ENCODE peak calls at places on chromosomes 2 and 18, in ten cellular contexts. One of them, this sample, is unnamed. For H3K4me1, the result is how much of the 10 kb centered on the place peaks cover.

GRCh38 chr18:77654302-77654701 is 404.7 kb downstream of the GALR1 start:
- DNase-seq in PC-3: no peak
- DNase-seq in heart left ventricle: no peak
- DNase-seq in OCI-LY7: no peak
- DNase-seq in upper lobe of left lung: no peak
- DNase-seq in colonic mucosa: no peak
- DNase-seq in IMR-90: no peak
- DNase-seq in suprapubic skin: no peak
- DNase-seq in thyroid gland: no peak
- DNase-seq in ovary: no peak
- DNase-seq in this sample: no peak

GRCh38 chr2:159201321-159202063 is 85.0 kb downstream of the WDSUB1 start:
- DNase-seq in heart left ventricle: no peak
- DNase-seq in OCI-LY7: no peak
- DNase-seq in upper lobe of left lung: no peak
- DNase-seq in colonic mucosa: no peak
- DNase-seq in PC-3: no peak
- DNase-seq in suprapubic skin: no peak
- DNase-seq in ovary: no peak
- DNase-seq in thyroid gland: no peak
- DNase-seq in IMR-90: peak
- DNase-seq in this sample: no peak

GRCh38 chr2:201280191-201281040 is 20.1 kb downstream of the CASP8 start:
- DNase-seq in OCI-LY7: no peak
- DNase-seq in upper lobe of left lung: no peak
- DNase-seq in ovary: no peak
- DNase-seq in heart left ventricle: no peak
- DNase-seq in suprapubic skin: no peak
- DNase-seq in thyroid gland: no peak
- DNase-seq in IMR-90: no peak
- DNase-seq in PC-3: no peak
- DNase-seq in colonic mucosa: no peak
- DNase-seq in this sample: no peak

GRCh38 chr2:81250270-81250669 is 945.7 kb upstream of the LRRTM1 start:
- DNase-seq in PC-3: no peak
- DNase-seq in suprapubic skin: no peak
- DNase-seq in OCI-LY7: no peak
- DNase-seq in heart left ventricle: no peak
- DNase-seq in ovary: no peak
- DNase-seq in upper lobe of left lung: no peak
- DNase-seq in IMR-90: no peak
- DNase-seq in thyroid gland: no peak
- DNase-seq in colonic mucosa: no peak
- DNase-seq in this sample: no peak

GRCh38 chr2:225895126-225895525 is 495.6 kb downstream of the NYAP2 start:
- DNase-seq in upper lobe of left lung: no peak
- DNase-seq in IMR-90: peak
- DNase-seq in PC-3: peak
- DNase-seq in colonic mucosa: no peak
- DNase-seq in OCI-LY7: no peak
- DNase-seq in ovary: no peak
- DNase-seq in suprapubic skin: no peak
- DNase-seq in heart left ventricle: no peak
- DNase-seq in thyroid gland: no peak
- DNase-seq in this sample: no peak

GRCh38 chr2:211329421-211329820 is 773.0 kb downstream of the CPS1 start:
- DNase-seq in OCI-LY7: no peak
- DNase-seq in upper lobe of left lung: no peak
- DNase-seq in suprapubic skin: no peak
- DNase-seq in thyroid gland: no peak
- DNase-seq in PC-3: peak
- DNase-seq in IMR-90: no peak
- DNase-seq in heart left ventricle: no peak
- DNase-seq in colonic mucosa: no peak
- DNase-seq in ovary: no peak
- DNase-seq in this sample: no peak

GRCh38 chr18:60082790-60083189 is 183.0 kb downstream of the PMAIP1 start:
- DNase-seq in ovary: no peak
- DNase-seq in thyroid gland: no peak
- DNase-seq in upper lobe of left lung: no peak
- DNase-seq in PC-3: no peak
- DNase-seq in heart left ventricle: no peak
- DNase-seq in OCI-LY7: no peak
- DNase-seq in IMR-90: no peak
- DNase-seq in colonic mucosa: no peak
- DNase-seq in suprapubic skin: no peak
- DNase-seq in this sample: no peak

GRCh38 chr2:25460261-25460905 is 118.7 kb upstream of the DNMT3A start:
- DNase-seq in colonic mucosa: no peak
- DNase-seq in OCI-LY7: no peak
- DNase-seq in IMR-90: no peak
- DNase-seq in ovary: no peak
- DNase-seq in heart left ventricle: no peak
- DNase-seq in PC-3: no peak
- DNase-seq in upper lobe of left lung: no peak
- DNase-seq in suprapubic skin: no peak
- DNase-seq in thyroid gland: no peak
- DNase-seq in this sample: no peak

GRCh38 chr2:146370821-146371220 is 1474.0 kb upstream of the ACVR2A start:
- DNase-seq in OCI-LY7: no peak
- DNase-seq in colonic mucosa: no peak
- DNase-seq in upper lobe of left lung: no peak
- DNase-seq in heart left ventricle: no peak
- DNase-seq in IMR-90: peak
- DNase-seq in thyroid gland: no peak
- DNase-seq in suprapubic skin: no peak
- DNase-seq in ovary: no peak
- DNase-seq in PC-3: peak
- DNase-seq in this sample: no peak

GRCh38 chr2:132669854-132670103 is 226 bp downstream of the LYPD1 start:
- DNase-seq in thyroid gland: no peak
- DNase-seq in upper lobe of left lung: no peak
- DNase-seq in PC-3: peak
- DNase-seq in OCI-LY7: no peak
- DNase-seq in heart left ventricle: no peak
- DNase-seq in suprapubic skin: no peak
- DNase-seq in ovary: peak
- DNase-seq in IMR-90: no peak
- DNase-seq in colonic mucosa: peak
- DNase-seq in this sample: no peak

GRCh38 chr2:108325756-108326155 is 37.1 kb downstream of the SULT1C2 start:
- DNase-seq in OCI-LY7: no peak
- DNase-seq in heart left ventricle: no peak
- DNase-seq in colonic mucosa: no peak
- DNase-seq in IMR-90: peak
- DNase-seq in upper lobe of left lung: no peak
- DNase-seq in ovary: no peak
- DNase-seq in suprapubic skin: no peak
- DNase-seq in thyroid gland: no peak
- DNase-seq in PC-3: no peak
- DNase-seq in this sample: no peak

GRCh38 chr2:241933175-241933911 is 63.8 kb downstream of the RTP5 start:
- DNase-seq in colonic mucosa: peak
- DNase-seq in IMR-90: no peak
- DNase-seq in upper lobe of left lung: no peak
- DNase-seq in heart left ventricle: no peak
- DNase-seq in thyroid gland: peak
- DNase-seq in ovary: no peak
- DNase-seq in PC-3: peak
- DNase-seq in OCI-LY7: no peak
- DNase-seq in suprapubic skin: peak
- DNase-seq in this sample: no peak

GRCh38 chr2:11691071-11691660 is 21.2 kb upstream of the NTSR2 start:
- DNase-seq in ovary: no peak
- DNase-seq in IMR-90: no peak
- DNase-seq in heart left ventricle: no peak
- DNase-seq in upper lobe of left lung: no peak
- DNase-seq in PC-3: no peak
- DNase-seq in suprapubic skin: peak
- DNase-seq in thyroid gland: no peak
- DNase-seq in OCI-LY7: no peak
- DNase-seq in colonic mucosa: no peak
- DNase-seq in this sample: peak

DNA sequence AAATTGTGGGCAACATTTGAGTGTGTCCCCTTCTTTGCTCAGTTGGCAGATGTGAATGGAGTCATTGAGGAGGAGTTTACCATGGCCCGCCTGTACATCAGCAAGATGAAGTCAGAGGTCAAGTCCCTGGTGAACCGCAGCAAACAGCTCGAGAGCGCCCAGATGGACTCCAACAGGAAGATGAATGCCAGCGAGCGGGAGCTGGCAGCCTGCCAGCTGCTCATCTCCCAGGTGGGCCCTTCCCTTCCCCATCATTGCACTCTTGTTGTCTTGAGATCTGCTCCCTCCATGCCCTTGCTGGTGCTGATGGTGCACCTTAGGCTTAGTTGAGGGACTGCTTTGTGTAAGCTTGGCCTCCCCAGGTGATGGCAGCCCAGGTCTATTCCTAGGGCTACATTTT is 47.5 kb upstream of the LYPD6B start:
- DNase-seq in suprapubic skin: no peak
- DNase-seq in colonic mucosa: no peak
- DNase-seq in IMR-90: no peak
- DNase-seq in ovary: no peak
- DNase-seq in upper lobe of left lung: peak
- DNase-seq in OCI-LY7: no peak
- DNase-seq in heart left ventricle: no peak
- DNase-seq in PC-3: no peak
- DNase-seq in thyroid gland: no peak
- DNase-seq in this sample: no peak
- H3K4me1 ChIP-seq in suprapubic skin: under half
- H3K4me1 ChIP-seq in colonic mucosa: under half
- H3K4me1 ChIP-seq in IMR-90: under half
- H3K4me1 ChIP-seq in ovary: under half
- H3K4me1 ChIP-seq in upper lobe of left lung: under half
- H3K4me1 ChIP-seq in OCI-LY7: under half
- H3K4me1 ChIP-seq in heart left ventricle: under half
- H3K4me1 ChIP-seq in PC-3: under half
- H3K4me1 ChIP-seq in thyroid gland: under half
- H3K4me1 ChIP-seq in this sample: under half

GRCh38 chr18:3103576-3103975 is 90.6 kb upstream of the LPIN2 start:
- DNase-seq in ovary: no peak
- DNase-seq in OCI-LY7: no peak
- DNase-seq in PC-3: no peak
- DNase-seq in IMR-90: no peak
- DNase-seq in colonic mucosa: no peak
- DNase-seq in suprapubic skin: no peak
- DNase-seq in thyroid gland: no peak
- DNase-seq in heart left ventricle: no peak
- DNase-seq in upper lobe of left lung: no peak
- DNase-seq in this sample: no peak
- H3K27ac ChIP-seq in ovary: no peak
- H3K27ac ChIP-seq in OCI-LY7: no peak
- H3K27ac ChIP-seq in PC-3: no peak
- H3K27ac ChIP-seq in IMR-90: no peak
- H3K27ac ChIP-seq in colonic mucosa: no peak
- H3K27ac ChIP-seq in suprapubic skin: no peak
- H3K27ac ChIP-seq in thyroid gland: no peak
- H3K27ac ChIP-seq in heart left ventricle: no peak
- H3K27ac ChIP-seq in upper lobe of left lung: no peak
- H3K27ac ChIP-seq in this sample: no peak

GRCh38 chr2:240856151-240856980 is 12.3 kb upstream of the AGXT start:
- DNase-seq in colonic mucosa: no peak
- DNase-seq in IMR-90: no peak
- DNase-seq in upper lobe of left lung: peak
- DNase-seq in PC-3: no peak
- DNase-seq in ovary: no peak
- DNase-seq in heart left ventricle: no peak
- DNase-seq in OCI-LY7: peak
- DNase-seq in suprapubic skin: no peak
- DNase-seq in thyroid gland: no peak
- DNase-seq in this sample: no peak
- TF ChIP-seq CTCF in colonic mucosa: no peak
- TF ChIP-seq CTCF in IMR-90: peak
- TF ChIP-seq CTCF in upper lobe of left lung: no peak
- TF ChIP-seq CTCF in PC-3: peak
- TF ChIP-seq CTCF in ovary: no peak
- TF ChIP-seq CTCF in heart left ventricle: no peak
- TF ChIP-seq CTCF in OCI-LY7: peak
- TF ChIP-seq CTCF in suprapubic skin: no peak
- TF ChIP-seq CTCF in thyroid gland: no peak
- TF ChIP-seq CTCF in this sample: no peak

GRCh38 chr2:218020966-218021535 is 18.3 kb upstream of the TNS1 start:
- DNase-seq in colonic mucosa: no peak
- DNase-seq in thyroid gland: no peak
- DNase-seq in IMR-90: no peak
- DNase-seq in OCI-LY7: no peak
- DNase-seq in ovary: peak
- DNase-seq in upper lobe of left lung: no peak
- DNase-seq in heart left ventricle: peak
- DNase-seq in PC-3: no peak
- DNase-seq in suprapubic skin: peak
- DNase-seq in this sample: no peak

GRCh38 chr2:218022131-218022850 is 19.5 kb upstream of the TNS1 start:
- DNase-seq in suprapubic skin: peak
- DNase-seq in OCI-LY7: no peak
- DNase-seq in PC-3: no peak
- DNase-seq in upper lobe of left lung: no peak
- DNase-seq in IMR-90: no peak
- DNase-seq in colonic mucosa: no peak
- DNase-seq in ovary: no peak
- DNase-seq in thyroid gland: no peak
- DNase-seq in heart left ventricle: peak
- DNase-seq in this sample: peak

GRCh38 chr2:218020281-218020680 is 17.5 kb upstream of the TNS1 start:
- DNase-seq in thyroid gland: no peak
- DNase-seq in IMR-90: no peak
- DNase-seq in upper lobe of left lung: no peak
- DNase-seq in OCI-LY7: no peak
- DNase-seq in suprapubic skin: peak
- DNase-seq in PC-3: no peak
- DNase-seq in colonic mucosa: no peak
- DNase-seq in heart left ventricle: peak
- DNase-seq in ovary: peak
- DNase-seq in this sample: peak

GRCh38 chr2:218022851-218023530 is 20.2 kb upstream of the TNS1 start:
- DNase-seq in ovary: no peak
- DNase-seq in suprapubic skin: peak
- DNase-seq in heart left ventricle: peak
- DNase-seq in OCI-LY7: no peak
- DNase-seq in upper lobe of left lung: no peak
- DNase-seq in colonic mucosa: no peak
- DNase-seq in PC-3: no peak
- DNase-seq in IMR-90: no peak
- DNase-seq in thyroid gland: no peak
- DNase-seq in this sample: peak

DNA sequence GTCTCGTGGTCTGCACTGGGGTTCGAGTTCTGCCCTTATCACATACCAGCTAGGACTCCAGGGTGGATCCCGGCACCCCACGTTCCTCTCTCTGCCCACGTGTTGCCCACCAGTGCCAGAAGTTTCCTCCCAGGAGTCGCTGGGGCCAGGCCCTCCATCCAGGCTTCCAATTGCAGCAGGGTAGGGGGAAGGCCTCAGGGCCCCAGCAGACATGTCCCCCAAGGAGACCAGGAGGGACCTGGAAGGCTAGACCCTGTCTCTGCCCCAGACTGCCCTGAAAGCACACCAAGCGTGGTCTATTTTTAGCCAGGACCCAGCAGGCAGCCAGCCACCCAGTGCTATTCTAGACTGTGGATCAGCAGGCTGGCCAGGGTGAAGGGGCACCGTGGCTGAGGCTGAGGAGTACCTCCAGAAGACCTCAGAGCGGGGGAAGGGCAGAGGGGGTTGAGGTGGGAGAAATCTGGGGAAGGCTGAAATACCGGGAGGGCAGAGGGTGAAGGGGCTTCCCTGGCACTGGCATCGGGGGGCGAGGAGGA is 18.8 kb upstream of the TNS1 start:
- DNase-seq in heart left ventricle: peak
- DNase-seq in thyroid gland: peak
- DNase-seq in OCI-LY7: no peak
- DNase-seq in IMR-90: no peak
- DNase-seq in suprapubic skin: peak
- DNase-seq in colonic mucosa: no peak
- DNase-seq in PC-3: no peak
- DNase-seq in upper lobe of left lung: no peak
- DNase-seq in ovary: peak
- DNase-seq in this sample: peak
- H3K4me1 ChIP-seq in heart left ventricle: half or more
- H3K4me1 ChIP-seq in thyroid gland: half or more
- H3K4me1 ChIP-seq in OCI-LY7: under half
- H3K4me1 ChIP-seq in IMR-90: under half
- H3K4me1 ChIP-seq in suprapubic skin: under half
- H3K4me1 ChIP-seq in colonic mucosa: under half
- H3K4me1 ChIP-seq in PC-3: under half
- H3K4me1 ChIP-seq in upper lobe of left lung: under half
- H3K4me1 ChIP-seq in ovary: under half
- H3K4me1 ChIP-seq in this sample: half or more